ENCODE peak calls at places on chromosomes 2 and 18, in nine cellular contexts. One of them, this sample, is unnamed.

GRCh38 chr2:206452750-206453149 is 9.4 kb downstream of the ADAM23 start:
- DNase-seq in HL-60: no peak
- DNase-seq in CD8-positive, alpha-beta T cell: no peak
- DNase-seq in foreskin fibroblast: peak
- DNase-seq in GM06990: no peak
- DNase-seq in cardiac muscle cell: peak
- DNase-seq in Peyer's patch: no peak
- DNase-seq in GM23338: no peak
- DNase-seq in dorsolateral prefrontal cortex: no peak
- DNase-seq in this sample: no peak

GRCh38 chr2:56713161-56713676 is 529.4 kb downstream of the CCDC85A start:
- DNase-seq in HL-60: no peak
- DNase-seq in dorsolateral prefrontal cortex: no peak
- DNase-seq in GM23338: no peak
- DNase-seq in GM06990: no peak
- DNase-seq in foreskin fibroblast: peak
- DNase-seq in CD8-positive, alpha-beta T cell: no peak
- DNase-seq in Peyer's patch: no peak
- DNase-seq in cardiac muscle cell: peak
- DNase-seq in this sample: no peak

GRCh38 chr18:4256786-4257417 is 198.2 kb downstream of the DLGAP1 start:
- DNase-seq in GM06990: no peak
- DNase-seq in CD8-positive, alpha-beta T cell: no peak
- DNase-seq in GM23338: no peak
- DNase-seq in cardiac muscle cell: no peak
- DNase-seq in HL-60: no peak
- DNase-seq in dorsolateral prefrontal cortex: no peak
- DNase-seq in Peyer's patch: no peak
- DNase-seq in foreskin fibroblast: no peak
- DNase-seq in this sample: no peak

GRCh38 chr18:72530622-72531021 is 13.5 kb downstream of the CBLN2 start:
- DNase-seq in foreskin fibroblast: peak
- DNase-seq in dorsolateral prefrontal cortex: no peak
- DNase-seq in Peyer's patch: no peak
- DNase-seq in GM23338: no peak
- DNase-seq in HL-60: no peak
- DNase-seq in CD8-positive, alpha-beta T cell: no peak
- DNase-seq in cardiac muscle cell: no peak
- DNase-seq in GM06990: no peak
- DNase-seq in this sample: no peak

GRCh38 chr18:62550746-62551145 is 27.9 kb downstream of the ZCCHC2 start:
- DNase-seq in Peyer's patch: no peak
- DNase-seq in GM06990: no peak
- DNase-seq in foreskin fibroblast: no peak
- DNase-seq in GM23338: no peak
- DNase-seq in cardiac muscle cell: no peak
- DNase-seq in CD8-positive, alpha-beta T cell: no peak
- DNase-seq in HL-60: no peak
- DNase-seq in dorsolateral prefrontal cortex: no peak
- DNase-seq in this sample: no peak

GRCh38 chr2:26682155-26682554 is 10.4 kb upstream of the KCNK3 start:
- DNase-seq in GM23338: no peak
- DNase-seq in dorsolateral prefrontal cortex: peak
- DNase-seq in Peyer's patch: no peak
- DNase-seq in CD8-positive, alpha-beta T cell: no peak
- DNase-seq in cardiac muscle cell: peak
- DNase-seq in GM06990: no peak
- DNase-seq in HL-60: no peak
- DNase-seq in foreskin fibroblast: no peak
- DNase-seq in this sample: no peak

GRCh38 chr2:100563407-100564247 is 834 bp downstream of the PDCL3 start:
- DNase-seq in foreskin fibroblast: no peak
- DNase-seq in GM23338: no peak
- DNase-seq in Peyer's patch: peak
- DNase-seq in HL-60: no peak
- DNase-seq in cardiac muscle cell: no peak
- DNase-seq in GM06990: no peak
- DNase-seq in CD8-positive, alpha-beta T cell: no peak
- DNase-seq in dorsolateral prefrontal cortex: no peak
- DNase-seq in this sample: no peak

GRCh38 chr2:152542995-152543481 is 174.2 kb downstream of the PRPF40A start:
- DNase-seq in CD8-positive, alpha-beta T cell: no peak
- DNase-seq in Peyer's patch: no peak
- DNase-seq in GM23338: peak
- DNase-seq in cardiac muscle cell: peak
- DNase-seq in GM06990: no peak
- DNase-seq in dorsolateral prefrontal cortex: peak
- DNase-seq in foreskin fibroblast: peak
- DNase-seq in HL-60: no peak
- DNase-seq in this sample: no peak

GRCh38 chr2:112881217-112882000 is 29.6 kb upstream of the IL37 start:
- DNase-seq in dorsolateral prefrontal cortex: peak
- DNase-seq in CD8-positive, alpha-beta T cell: no peak
- DNase-seq in HL-60: peak
- DNase-seq in GM06990: peak
- DNase-seq in GM23338: no peak
- DNase-seq in Peyer's patch: peak
- DNase-seq in cardiac muscle cell: peak
- DNase-seq in foreskin fibroblast: peak
- DNase-seq in this sample: peak

GRCh38 chr2:235005603-235006259 is 53.9 kb downstream of the SH3BP4 start:
- DNase-seq in cardiac muscle cell: peak
- DNase-seq in GM06990: no peak
- DNase-seq in HL-60: no peak
- DNase-seq in foreskin fibroblast: no peak
- DNase-seq in GM23338: peak
- DNase-seq in Peyer's patch: no peak
- DNase-seq in CD8-positive, alpha-beta T cell: no peak
- DNase-seq in dorsolateral prefrontal cortex: peak
- DNase-seq in this sample: no peak

GRCh38 chr18:37564796-37565137 is 831 bp downstream of the CELF4 start:
- DNase-seq in GM23338: peak
- DNase-seq in HL-60: no peak
- DNase-seq in cardiac muscle cell: peak
- DNase-seq in CD8-positive, alpha-beta T cell: no peak
- DNase-seq in foreskin fibroblast: peak
- DNase-seq in GM06990: no peak
- DNase-seq in Peyer's patch: no peak
- DNase-seq in dorsolateral prefrontal cortex: peak
- DNase-seq in this sample: no peak

GRCh38 chr2:232386490-232386739 is 7.9 kb downstream of the ALPP start:
- DNase-seq in HL-60: no peak
- DNase-seq in dorsolateral prefrontal cortex: no peak
- DNase-seq in CD8-positive, alpha-beta T cell: no peak
- DNase-seq in foreskin fibroblast: no peak
- DNase-seq in cardiac muscle cell: no peak
- DNase-seq in GM23338: peak
- DNase-seq in GM06990: no peak
- DNase-seq in Peyer's patch: no peak
- DNase-seq in this sample: no peak

GRCh38 chr2:232386740-232387450 is 8.3 kb downstream of the ALPP start:
- DNase-seq in GM06990: no peak
- DNase-seq in HL-60: no peak
- DNase-seq in cardiac muscle cell: peak
- DNase-seq in foreskin fibroblast: peak
- DNase-seq in Peyer's patch: no peak
- DNase-seq in dorsolateral prefrontal cortex: no peak
- DNase-seq in GM23338: peak
- DNase-seq in CD8-positive, alpha-beta T cell: no peak
- DNase-seq in this sample: no peak

GRCh38 chr2:232389327-232389726 is 10.8 kb downstream of the ALPP start:
- DNase-seq in CD8-positive, alpha-beta T cell: no peak
- DNase-seq in GM06990: no peak
- DNase-seq in dorsolateral prefrontal cortex: no peak
- DNase-seq in foreskin fibroblast: no peak
- DNase-seq in cardiac muscle cell: peak
- DNase-seq in Peyer's patch: no peak
- DNase-seq in HL-60: no peak
- DNase-seq in GM23338: no peak
- DNase-seq in this sample: no peak

GRCh38 chr2:232388324-232388891 is 9.9 kb downstream of the ALPP start:
- DNase-seq in CD8-positive, alpha-beta T cell: no peak
- DNase-seq in foreskin fibroblast: no peak
- DNase-seq in GM06990: no peak
- DNase-seq in Peyer's patch: no peak
- DNase-seq in GM23338: peak
- DNase-seq in HL-60: no peak
- DNase-seq in dorsolateral prefrontal cortex: no peak
- DNase-seq in cardiac muscle cell: no peak
- DNase-seq in this sample: no peak

DNA sequence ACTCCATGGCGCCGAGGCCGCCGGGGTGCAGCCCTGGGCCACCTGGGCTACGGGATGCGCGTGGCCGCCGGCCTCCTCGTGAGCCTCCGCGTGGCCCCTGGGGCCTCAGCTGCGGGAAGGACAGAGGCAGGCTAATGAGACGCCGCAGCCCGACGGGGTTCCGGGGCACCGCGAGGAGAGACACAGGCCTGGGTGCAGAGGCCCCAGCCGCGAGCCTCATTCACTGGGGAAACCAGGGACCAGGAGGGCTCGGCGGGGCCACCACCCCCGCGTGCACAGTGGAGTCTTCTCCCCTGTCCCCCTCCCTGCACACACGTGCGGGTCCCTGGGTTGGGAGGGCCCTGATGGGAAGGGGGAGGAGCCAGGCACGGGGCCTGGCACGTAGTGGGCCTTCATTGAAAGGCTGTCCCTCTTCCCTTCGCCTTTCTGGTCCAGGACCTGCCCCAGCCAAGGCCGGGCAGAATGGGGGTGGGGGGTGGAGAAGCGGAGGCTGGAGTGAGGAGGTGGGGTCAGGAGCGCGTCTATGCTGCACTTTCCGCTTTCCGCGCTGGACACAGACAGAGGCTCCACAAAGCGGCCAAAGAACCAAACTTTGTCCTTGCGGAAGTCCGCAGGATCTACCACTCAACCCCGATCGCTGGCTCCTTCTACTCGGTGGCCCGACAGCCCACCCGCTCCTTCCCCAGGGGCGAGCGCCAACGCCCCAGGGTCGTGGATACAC is 9.1 kb downstream of the ALPP start:
- DNase-seq in dorsolateral prefrontal cortex: no peak
- DNase-seq in GM23338: peak
- DNase-seq in Peyer's patch: no peak
- DNase-seq in cardiac muscle cell: no peak
- DNase-seq in HL-60: no peak
- DNase-seq in CD8-positive, alpha-beta T cell: no peak
- DNase-seq in GM06990: no peak
- DNase-seq in foreskin fibroblast: no peak
- DNase-seq in this sample: no peak
- H3K4me3 ChIP-seq in dorsolateral prefrontal cortex: no peak
- H3K4me3 ChIP-seq in GM23338: peak
- H3K4me3 ChIP-seq in Peyer's patch: no peak
- H3K4me3 ChIP-seq in cardiac muscle cell: no peak
- H3K4me3 ChIP-seq in HL-60: no peak
- H3K4me3 ChIP-seq in CD8-positive, alpha-beta T cell: no peak
- H3K4me3 ChIP-seq in GM06990: no peak
- H3K4me3 ChIP-seq in foreskin fibroblast: no peak
- H3K4me3 ChIP-seq in this sample: no peak

DNA sequence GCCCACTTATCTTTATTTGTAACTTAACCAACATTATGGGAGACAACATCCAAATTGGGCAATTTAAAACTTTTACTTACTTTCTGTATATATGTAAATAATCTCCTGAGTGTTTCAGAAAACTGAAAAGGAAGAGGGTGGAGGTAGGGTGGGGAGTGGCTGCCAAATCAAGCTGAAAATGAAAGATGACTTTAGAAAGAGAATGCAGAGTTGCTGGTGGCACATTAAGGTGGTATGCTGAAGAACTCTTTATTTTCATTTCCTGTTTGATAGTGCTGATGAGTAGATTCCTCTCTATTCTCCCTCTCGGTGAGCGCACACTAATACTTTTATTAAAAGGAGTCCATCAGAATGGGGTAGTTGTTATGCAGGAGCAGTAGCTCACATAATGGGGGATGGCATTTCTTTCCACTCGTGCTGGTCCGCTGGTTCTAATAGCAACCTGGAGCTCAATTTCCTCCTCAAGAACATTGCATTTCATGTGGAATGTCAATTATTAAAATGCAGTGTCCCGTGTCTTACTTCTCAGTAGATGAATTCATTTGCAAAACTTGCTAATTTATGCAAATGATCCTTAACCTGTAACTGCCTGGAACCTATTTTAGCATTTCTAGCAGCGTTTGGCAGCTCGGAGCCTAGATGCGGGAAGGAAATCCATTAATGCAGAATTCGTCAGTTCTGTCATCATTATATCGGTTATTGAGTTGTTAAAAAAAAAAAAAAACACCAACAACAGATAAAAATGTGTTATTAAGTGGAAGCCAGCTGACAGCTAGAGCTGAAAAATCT is 466.9 kb upstream of the HNRNPA3 start:
- DNase-seq in HL-60: no peak
- DNase-seq in GM06990: peak
- DNase-seq in Peyer's patch: no peak
- DNase-seq in foreskin fibroblast: no peak
- DNase-seq in dorsolateral prefrontal cortex: no peak
- DNase-seq in CD8-positive, alpha-beta T cell: no peak
- DNase-seq in cardiac muscle cell: no peak
- DNase-seq in GM23338: peak
- DNase-seq in this sample: no peak
- TF ChIP-seq CTCF in HL-60: no peak
- TF ChIP-seq CTCF in GM06990: no peak
- TF ChIP-seq CTCF in Peyer's patch: no peak
- TF ChIP-seq CTCF in foreskin fibroblast: no peak
- TF ChIP-seq CTCF in dorsolateral prefrontal cortex: no peak
- TF ChIP-seq CTCF in CD8-positive, alpha-beta T cell: no peak
- TF ChIP-seq CTCF in cardiac muscle cell: no peak
- TF ChIP-seq CTCF in GM23338: no peak
- TF ChIP-seq CTCF in this sample: no peak

GRCh38 chr2:189379287-189379630 is 62.0 kb upstream of the WDR75 start:
- DNase-seq in dorsolateral prefrontal cortex: no peak
- DNase-seq in CD8-positive, alpha-beta T cell: no peak
- DNase-seq in cardiac muscle cell: peak
- DNase-seq in GM06990: no peak
- DNase-seq in foreskin fibroblast: peak
- DNase-seq in Peyer's patch: no peak
- DNase-seq in GM23338: peak
- DNase-seq in HL-60: no peak
- DNase-seq in this sample: no peak
- H3K4me3 ChIP-seq in dorsolateral prefrontal cortex: no peak
- H3K4me3 ChIP-seq in CD8-positive, alpha-beta T cell: no peak
- H3K4me3 ChIP-seq in cardiac muscle cell: no peak
- H3K4me3 ChIP-seq in GM06990: no peak
- H3K4me3 ChIP-seq in foreskin fibroblast: peak
- H3K4me3 ChIP-seq in Peyer's patch: no peak
- H3K4me3 ChIP-seq in GM23338: peak
- H3K4me3 ChIP-seq in HL-60: no peak
- H3K4me3 ChIP-seq in this sample: no peak

DNA sequence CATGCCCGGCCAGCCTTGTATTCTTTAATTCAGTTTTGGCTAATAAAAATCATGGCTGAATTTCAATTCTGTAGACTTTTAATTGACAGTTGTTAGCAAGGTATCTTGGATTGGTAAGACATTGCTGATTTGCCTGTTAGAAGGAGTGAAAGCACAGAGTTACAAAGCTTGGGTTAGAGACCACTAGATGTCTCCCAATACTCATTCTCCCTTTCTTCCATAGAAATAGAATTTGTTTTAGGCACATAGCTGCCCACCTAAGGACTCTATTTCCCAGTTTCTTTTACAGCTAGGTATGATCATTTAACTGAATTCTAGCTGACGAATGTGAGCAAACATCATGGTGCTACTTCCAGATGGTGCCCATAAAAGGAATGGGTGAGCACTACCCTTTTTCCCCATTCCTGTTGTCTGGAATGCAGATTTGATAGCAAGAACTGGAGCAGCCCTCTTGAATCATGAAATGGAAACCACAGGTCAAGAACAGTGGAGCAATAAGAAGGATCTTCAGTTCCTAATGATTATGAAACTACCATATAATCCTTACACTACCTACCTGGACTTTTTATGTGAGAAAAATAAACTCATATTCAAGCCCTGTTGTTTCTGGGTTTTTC is 17.5 kb downstream of the PECR start:
- DNase-seq in cardiac muscle cell: peak
- DNase-seq in CD8-positive, alpha-beta T cell: no peak
- DNase-seq in GM06990: no peak
- DNase-seq in GM23338: peak
- DNase-seq in HL-60: no peak
- DNase-seq in Peyer's patch: no peak
- DNase-seq in dorsolateral prefrontal cortex: no peak
- DNase-seq in foreskin fibroblast: peak
- DNase-seq in this sample: no peak
- TF ChIP-seq CTCF in cardiac muscle cell: peak
- TF ChIP-seq CTCF in CD8-positive, alpha-beta T cell: no peak
- TF ChIP-seq CTCF in GM06990: peak
- TF ChIP-seq CTCF in GM23338: peak
- TF ChIP-seq CTCF in HL-60: no peak
- TF ChIP-seq CTCF in Peyer's patch: no peak
- TF ChIP-seq CTCF in dorsolateral prefrontal cortex: no peak
- TF ChIP-seq CTCF in foreskin fibroblast: no peak
- TF ChIP-seq CTCF in this sample: no peak